ENCODE peak calls at places on chromosome 1, in ten cellular contexts. K is transverse colon, D is suprapubic skin, M is stomach, U is sigmoid colon, N is heart left ventricle, L is adrenal gland, H is Peyer's patch, X is HCT116, O is tibial nerve. E is an unnamed sample.
A peak's percentile ranks its signal among the peaks of the same experiment; 100 is the strongest.

GRCh38 chr1:150895618-150896017 is 8.7 kb downstream of the CTXND2 start:
- DNase-seq in H (no peak), M (no peak), O (no peak), U (no peak), K (no peak), D (no peak), X (peak; percentile 58), N (no peak), L (peak; percentile 44), E (no peak)

GRCh38 chr1:995665-996633 is 3.9 kb downstream of the HES4 start:
- DNase-seq in D (peak; percentile 61), L (no peak), N (peak; percentile 20), H (no peak), X (no peak), K (no peak), U (peak; percentile 63), M (no peak), O (no peak), E (no peak)

GRCh38 chr1:30166194-30166593 is 557.2 kb downstream of the MATN1 start:
- DNase-seq in O (no peak), D (no peak), L (no peak), K (no peak), U (no peak), X (no peak), M (no peak), H (no peak), N (no peak), E (no peak)

GRCh38 chr1:205750683-205751651 is 985 bp upstream of the NUCKS1 start:
- DNase-seq in O (no peak), U (no peak), L (no peak), N (no peak), M (no peak), H (no peak), K (no peak), D (no peak), X (peak; percentile 85), E (no peak)

GRCh38 chr1:236844499-236845271 is 49.6 kb downstream of the MTR start:
- DNase-seq in U (no peak), N (no peak), O (no peak), M (no peak), D (no peak), L (peak; percentile 22), H (no peak), K (no peak), X (no peak), E (peak; percentile 44)

GRCh38 chr1:185645201-185645640 is 89.0 kb upstream of the HMCN1 start:
- DNase-seq in L (no peak), O (no peak), M (no peak), U (no peak), D (no peak), H (no peak), K (no peak), X (no peak), N (no peak), E (no peak)

GRCh38 chr1:207134550-207134949 is 30.5 kb downstream of the C4BPA start:
- DNase-seq in N (no peak), O (no peak), M (no peak), H (no peak), X (no peak), U (no peak), D (no peak), K (no peak), L (no peak), E (no peak)

GRCh38 chr1:66445492-66446181 is 88.3 kb upstream of the SGIP1 start:
- DNase-seq in U (no peak), K (peak; percentile 51), L (peak; percentile 25), M (peak; percentile 32), N (peak; percentile 35), H (peak; percentile 77), O (no peak), D (no peak), X (no peak), E (no peak)

GRCh38 chr1:2190491-2190976 is 4.0 kb downstream of the FAAP20 start:
- DNase-seq in N (peak; percentile 50), O (no peak), X (no peak), L (peak; percentile 60), H (no peak), D (no peak), K (no peak), M (no peak), U (no peak), E (no peak)
- H3K27ac ChIP-seq in N (peak overlapping the region; percentile 98), O (peak overlapping the region; percentile 89), X (peak overlapping the region; percentile 71), L (peak overlapping the region; percentile 92), H (peak overlapping the region; percentile 76), D (peak overlapping the region; percentile 89), K (peak overlapping the region; percentile 95), M (peak overlapping the region; percentile 94), U (peak overlapping the region; percentile 97), E (peak overlapping the region; percentile 88)

GRCh38 chr1:65066766-65067490 is 81.1 kb upstream of the AK4 start:
- DNase-seq in U (peak; percentile 98), N (peak; percentile 94), K (peak; percentile 94), D (peak; percentile 96), X (peak; percentile 48), O (peak; percentile 96), M (peak; percentile 95), L (peak; percentile 93), H (peak; percentile 82), E (peak; percentile 91)
- TF ChIP-seq POLR2A in U (peak; percentile 83), N (peak; percentile 90), K (peak; percentile 86), D (peak; percentile 84), X (peak; percentile 6), O (peak; percentile 89), M (no peak), L (peak; percentile 15), H (peak; percentile 44), E (peak; percentile 67)

GRCh38 chr1:244080343-244080929 is 29.4 kb downstream of the ZBTB18 start:
- DNase-seq in L (no peak), D (no peak), H (no peak), K (no peak), O (no peak), N (no peak), U (no peak), M (no peak), X (no peak), E (no peak)

GRCh38 chr1:244076740-244077139 is 25.7 kb downstream of the ZBTB18 start:
- DNase-seq in D (no peak), L (no peak), H (no peak), X (no peak), O (no peak), M (no peak), N (no peak), K (no peak), U (no peak), E (no peak)

GRCh38 chr1:244074559-244075171 is 23.6 kb downstream of the ZBTB18 start:
- DNase-seq in L (no peak), N (no peak), K (peak; percentile 51), X (no peak), O (no peak), U (no peak), H (peak; percentile 69), D (no peak), M (peak; percentile 40), E (no peak)

GRCh38 chr1:244075247-244075722 is 24.2 kb downstream of the ZBTB18 start:
- DNase-seq in U (no peak), X (no peak), L (no peak), O (no peak), D (no peak), M (peak; percentile 15), K (no peak), N (no peak), H (peak; percentile 51), E (no peak)

GRCh38 chr1:244077473-244078220 is 26.6 kb downstream of the ZBTB18 start:
- DNase-seq in K (peak; percentile 18), U (no peak), L (no peak), X (no peak), M (no peak), H (peak; percentile 63), D (no peak), N (no peak), O (no peak), E (no peak)
- H3K4me3 ChIP-seq in K (no peak overlapping the region), U (no peak overlapping the region), L (no peak overlapping the region), X (no peak overlapping the region), M (no peak overlapping the region), H (no peak overlapping the region), D (no peak overlapping the region), N (no peak overlapping the region), O (peak overlapping the region; percentile 16), E (no peak overlapping the region)

GRCh38 chr1:15475737-15476314 is at the start of gene CELA2B:
- DNase-seq in L (no peak), N (no peak), H (no peak), M (no peak), K (no peak), D (no peak), O (no peak), U (no peak), X (no peak), E (no peak)

GRCh38 chr1:15485534-15486091 is 9.7 kb downstream of the CELA2B start:
- DNase-seq in L (no peak), O (no peak), K (no peak), D (no peak), M (no peak), U (no peak), H (no peak), X (no peak), N (no peak), E (no peak)

GRCh38 chr1:15476927-15477326 is 1.0 kb downstream of the CELA2B start:
- DNase-seq in X (no peak), U (no peak), H (no peak), M (no peak), D (no peak), L (no peak), N (no peak), O (no peak), K (no peak), E (no peak)

GRCh38 chr1:15483971-15484370 is 8.1 kb downstream of the CELA2B start:
- DNase-seq in D (no peak), M (no peak), O (no peak), K (no peak), U (no peak), H (no peak), N (no peak), X (no peak), L (no peak), E (no peak)

DNA sequence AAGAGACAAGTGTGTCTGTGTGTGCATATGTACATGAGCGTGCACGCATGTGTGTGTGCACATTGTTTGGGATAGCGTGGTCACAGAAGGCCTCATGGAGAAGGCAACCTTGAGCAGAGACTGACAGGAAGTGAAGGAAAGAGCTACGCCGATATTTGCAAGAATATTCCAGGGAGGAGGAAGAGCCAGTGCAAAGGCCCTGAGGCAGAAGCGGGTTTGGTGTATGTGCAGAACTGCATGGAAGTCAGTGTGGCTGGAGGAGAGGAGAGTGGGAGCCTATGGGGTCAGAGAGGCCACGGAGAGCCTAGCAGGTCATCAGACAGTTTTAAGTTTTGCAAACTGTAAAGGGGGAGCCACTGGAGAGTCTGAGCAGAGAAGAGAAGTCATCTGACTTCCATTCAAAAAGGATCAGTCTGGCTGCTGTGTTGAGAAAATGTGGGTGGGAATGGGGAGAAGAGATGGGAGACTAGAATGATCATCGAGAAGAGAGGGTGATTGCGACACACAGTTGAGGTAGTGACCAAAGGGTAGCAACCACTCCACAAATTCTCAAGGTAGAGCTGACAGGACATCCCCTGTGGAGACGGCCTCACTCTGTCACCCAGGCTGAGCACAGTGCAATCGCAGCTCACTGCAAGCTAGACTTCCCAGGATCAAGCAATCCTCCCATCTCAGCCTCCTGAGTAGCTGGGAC is 3.9 kb downstream of the CELA2B start:
- DNase-seq in M (no peak), U (no peak), N (no peak), L (no peak), O (no peak), H (no peak), K (no peak), X (no peak), D (no peak), E (no peak)
- H3K27ac ChIP-seq in M (no peak overlapping the region), U (no peak overlapping the region), N (no peak overlapping the region), L (no peak overlapping the region), O (no peak overlapping the region), H (no peak overlapping the region), K (no peak overlapping the region), X (no peak overlapping the region), D (no peak overlapping the region), E (no peak overlapping the region)